ENCODE peak calls at places on chromosomes 2 and 18, in six cellular contexts. V is SHP77; Z is stimulated activated CD8-positive, alpha-beta memory T cell treated with anti-CD3 and anti-CD28 coated beads, Interleukin-2, amount 100 ng/mL, for 1 hour; R is heart left ventricle; A is M059J; L is astrocyte of the spinal cord. N is an unnamed sample.

GRCh38 chr18:49019446-49020045 is 68.8 kb upstream of the SMAD7 start:
- DNase-seq in L (no peak), A (no peak), V (no peak), R (no peak), Z (no peak), N (no peak)

GRCh38 chr2:18626256-18626668 is 36.9 kb upstream of the NT5C1B start:
- DNase-seq in Z (no peak), L (peak; percentile 49), V (no peak), A (peak; percentile 40), R (no peak), N (no peak)

GRCh38 chr2:16584824-16585546 is 80.6 kb downstream of the CYRIA start:
- DNase-seq in A (no peak), V (no peak), L (no peak), Z (no peak), R (no peak), N (no peak)

GRCh38 chr18:36458306-36458705 is 160.8 kb downstream of the FHOD3 start:
- DNase-seq in Z (no peak), R (no peak), L (no peak), A (no peak), V (no peak), N (no peak)

GRCh38 chr2:135265960-135266490 is 213.9 kb downstream of the RAB3GAP1 start:
- DNase-seq in A (no peak), R (no peak), Z (no peak), V (no peak), L (no peak), N (peak; percentile 29)

GRCh38 chr18:52844323-52844722 is 504.3 kb downstream of the DCC start:
- DNase-seq in R (no peak), A (no peak), Z (no peak), V (no peak), L (no peak), N (no peak)

GRCh38 chr2:88671786-88672427 is 19.6 kb upstream of the RPIA start:
- DNase-seq in L (peak; percentile 62), R (no peak), V (peak; percentile 36), A (peak; percentile 73), Z (no peak), N (peak; percentile 36)

GRCh38 chr2:234963785-234964615 is 12.2 kb downstream of the SH3BP4 start:
- DNase-seq in V (no peak), Z (no peak), R (no peak), L (peak; percentile 90), A (peak; percentile 97), N (no peak)

GRCh38 chr2:108399479-108399878 is 21.7 kb downstream of the SULT1C4 start:
- DNase-seq in Z (no peak), L (no peak), A (no peak), V (no peak), R (no peak), N (no peak)

GRCh38 chr2:71120195-71120594 is 9.8 kb downstream of the MCEE start:
- DNase-seq in L (no peak), A (no peak), Z (no peak), V (no peak), R (no peak), N (no peak)

GRCh38 chr2:233142355-233142897 is 82.3 kb downstream of the INPP5D start:
- DNase-seq in Z (no peak), V (no peak), L (no peak), R (no peak), A (no peak), N (no peak)

GRCh38 chr2:165499131-165499530 is 29.6 kb downstream of the CSRNP3 start:
- DNase-seq in L (no peak), Z (no peak), A (no peak), V (no peak), R (no peak), N (no peak)

GRCh38 chr2:219566640-219567039 is 4.7 kb downstream of the OBSL1 start:
- DNase-seq in L (no peak), V (no peak), A (no peak), Z (no peak), R (no peak), N (no peak)

GRCh38 chr2:241773511-241774418 is 2.9 kb upstream of the GAL3ST2 start:
- DNase-seq in V (peak; percentile 83), A (no peak), R (peak; percentile 62), Z (no peak), L (no peak), N (no peak)

GRCh38 chr2:42874838-42875801 is 82.7 kb upstream of the HAAO start:
- DNase-seq in Z (no peak), R (peak; percentile 77), V (no peak), A (no peak), L (no peak), N (peak; percentile 48)

GRCh38 chr2:236782938-236783337 is 213.3 kb downstream of the ACKR3 start:
- DNase-seq in L (peak; percentile 88), A (no peak), V (no peak), R (no peak), Z (no peak), N (no peak)

GRCh38 chr2:23239374-23239773 is 145.6 kb upstream of the KLHL29 start:
- DNase-seq in A (no peak), L (no peak), R (no peak), Z (no peak), V (no peak), N (no peak)

GRCh38 chr2:61419129-61419528 is 51.8 kb downstream of the USP34 start:
- DNase-seq in L (peak; percentile 20), V (no peak), A (no peak), Z (no peak), R (no peak), N (no peak)

GRCh38 chr2:225378984-225379383 is 20.5 kb upstream of the NYAP2 start:
- DNase-seq in A (no peak), R (no peak), L (no peak), V (no peak), Z (no peak), N (peak; percentile 38)

GRCh38 chr2:72915076-72915906 is 2.0 kb upstream of the EMX1 start:
- DNase-seq in R (no peak), L (no peak), A (no peak), V (no peak), Z (no peak), N (peak; percentile 41)

GRCh38 chr2:26649322-26649721 is 8.2 kb upstream of the CIB4 start:
- DNase-seq in V (no peak), A (no peak), L (no peak), Z (no peak), R (no peak), N (no peak)

GRCh38 chr2:145851730-145852129 is 1331.8 kb upstream of the ZEB2 start:
- DNase-seq in A (no peak), Z (no peak), R (no peak), V (no peak), L (no peak), N (no peak)

GRCh38 chr2:16665746-16666452 is at the start of gene CYRIA:
- DNase-seq in V (no peak), R (peak; percentile 87), A (no peak), L (peak; percentile 35), Z (peak; percentile 21), N (peak; percentile 61)

GRCh38 chr2:126671049-126671448 is 15.1 kb downstream of the GYPC start:
- DNase-seq in Z (no peak), R (no peak), A (no peak), L (no peak), V (no peak), N (no peak)

GRCh38 chr2:156697906-156698305 is 261.7 kb downstream of the GPD2 start:
- DNase-seq in R (no peak), V (no peak), A (no peak), Z (no peak), L (no peak), N (no peak)

GRCh38 chr2:144523606-144524131 is 3.8 kb upstream of the ZEB2 start:
- DNase-seq in A (no peak), V (no peak), Z (no peak), L (peak; percentile 55), R (no peak), N (peak; percentile 71)

GRCh38 chr2:127526940-127527804 is 883 bp upstream of the IWS1 start:
- DNase-seq in Z (no peak), R (no peak), V (no peak), L (no peak), A (peak; percentile 56), N (no peak)